ENCODE peak calls at places on chromosomes 16 and 17, in four cellular contexts. E is lung, P is skeletal muscle cell, O is putamen. J is an unnamed sample.

GRCh38 chr16:68356919-68357286 is 46.1 kb downstream of the PRMT7 start:
- DNase-seq in E (no peak), P (no peak), O (no peak), J (no peak)

GRCh38 chr17:66552381-66552780 is 250.0 kb downstream of the PRKCA start:
- DNase-seq in E (no peak), P (no peak), O (no peak), J (no peak)

GRCh38 chr17:78395186-78395585 is 16.7 kb downstream of the PGS1 start:
- DNase-seq in E (no peak), P (no peak), O (no peak), J (no peak)

GRCh38 chr16:89367538-89368059 is 122.8 kb downstream of the ANKRD11 start:
- DNase-seq in E (no peak), P (no peak), O (no peak), J (peak)

GRCh38 chr17:76659928-76660614 is 16.5 kb upstream of the ST6GALNAC1 start:
- DNase-seq in E (no peak), P (no peak), O (no peak), J (peak)

GRCh38 chr16:82700541-82701240 is 73.9 kb downstream of the CDH13 start:
- DNase-seq in E (no peak), P (no peak), O (no peak), J (no peak)

GRCh38 chr17:38428643-38429371 is 543 bp downstream of the ARHGAP23 start:
- DNase-seq in E (no peak), P (no peak), O (peak), J (peak)

GRCh38 chr16:67163164-67163902 is 1.2 kb upstream of the HSF4 start:
- DNase-seq in E (no peak), P (no peak), O (peak), J (peak)

GRCh38 chr17:63495471-63495870 is 18.6 kb downstream of the ACE start:
- DNase-seq in E (no peak), P (no peak), O (no peak), J (no peak)

GRCh38 chr16:88533945-88534641 is 36.1 kb upstream of the ZC3H18 start:
- DNase-seq in E (peak), P (no peak), O (peak), J (peak)

GRCh38 chr17:16378631-16379282 is 2.1 kb upstream of the UBB start:
- DNase-seq in E (no peak), P (no peak), O (no peak), J (no peak)

GRCh38 chr16:23869052-23869451 is 33.3 kb downstream of the PRKCB start:
- DNase-seq in E (no peak), P (no peak), O (no peak), J (no peak)

GRCh38 chr17:46916211-46916610 is 6.7 kb upstream of the GOSR2 start:
- DNase-seq in E (no peak), P (no peak), O (no peak), J (no peak)

GRCh38 chr16:50396770-50397525 is 28.2 kb upstream of the BRD7 start:
- DNase-seq in E (peak), P (no peak), O (no peak), J (no peak)

GRCh38 chr16:8634991-8635736 is 13.7 kb downstream of the METTL22 start:
- DNase-seq in E (no peak), P (no peak), O (no peak), J (no peak)

GRCh38 chr17:62895650-62896301 is 70.3 kb upstream of the TANC2 start:
- DNase-seq in E (no peak), P (no peak), O (no peak), J (no peak)

GRCh38 chr17:21231533-21231932 is 17.6 kb upstream of the TMEM11 start:
- DNase-seq in E (no peak), P (no peak), O (no peak), J (no peak)

GRCh38 chr16:17511340-17511739 is 40.6 kb upstream of the XYLT1 start:
- DNase-seq in E (no peak), P (no peak), O (no peak), J (no peak)

GRCh38 chr17:72004011-72004427 is 116.8 kb upstream of the SOX9 start:
- DNase-seq in E (no peak), P (no peak), O (peak), J (no peak)

GRCh38 chr16:55368205-55368604 is 44.2 kb downstream of the IRX6 start:
- DNase-seq in E (no peak), P (no peak), O (peak), J (no peak)

J was measured in thyroid gland.